ENCODE peak calls at places on chromosomes 5 and 9, in ten cellular contexts. U is MM.1S, S is AG04450, E is thyroid gland, V is PC-3, X is heart right ventricle, G is breast epithelium, F is IMR-90, I is mammary epithelial cell, B is brain microvascular endothelial cell. A is an unnamed sample.

GRCh38 chr5:62578540-62578939 is at the start of gene LRRC70:
- DNase-seq in U (peak; percentile 94), S (no peak), E (no peak), V (no peak), X (no peak), G (no peak), F (peak; percentile 64), I (no peak), B (peak; percentile 58), A (no peak)

GRCh38 chr9:35179347-35180271 is 17.8 kb downstream of the UNC13B start:
- DNase-seq in U (no peak), S (no peak), E (no peak), V (peak; percentile 57), X (no peak), G (no peak), F (no peak), I (no peak), B (no peak), A (no peak)

GRCh38 chr9:899440-900184 is 58.1 kb downstream of the DMRT1 start:
- DNase-seq in U (no peak), S (no peak), E (no peak), V (no peak), X (no peak), G (no peak), F (no peak), I (no peak), B (no peak), A (no peak)

GRCh38 chr5:113202904-113203716 is 226.5 kb downstream of the DCP2 start:
- DNase-seq in U (no peak), S (no peak), E (peak; percentile 74), V (no peak), X (peak; percentile 79), G (peak; percentile 68), F (peak; percentile 63), I (no peak), B (peak; percentile 94), A (peak; percentile 96)

GRCh38 chr9:97820373-97820772 is 32.7 kb upstream of the FOXE1 start:
- DNase-seq in U (no peak), S (no peak), E (no peak), V (no peak), X (no peak), G (no peak), F (no peak), I (no peak), B (no peak), A (no peak)

GRCh38 chr5:160423025-160423554 is 1.4 kb downstream of the PTTG1 start:
- DNase-seq in U (no peak), S (no peak), E (no peak), V (peak; percentile 46), X (no peak), G (no peak), F (no peak), I (peak; percentile 83), B (no peak), A (peak; percentile 60)

GRCh38 chr9:12921621-12922020 is 146.8 kb downstream of the LURAP1L start:
- DNase-seq in U (no peak), S (no peak), E (no peak), V (no peak), X (no peak), G (no peak), F (no peak), I (no peak), B (no peak), A (no peak)

GRCh38 chr5:126680215-126680817 is 79.6 kb downstream of the PHAX start:
- DNase-seq in U (peak; percentile 34), S (no peak), E (no peak), V (peak; percentile 29), X (no peak), G (no peak), F (peak; percentile 19), I (peak; percentile 38), B (peak; percentile 32), A (no peak)

GRCh38 chr5:32002755-32003154 is 171.4 kb downstream of the GOLPH3 start:
- DNase-seq in U (no peak), S (no peak), E (no peak), V (no peak), X (no peak), G (no peak), F (no peak), I (no peak), B (no peak), A (no peak)

GRCh38 chr9:95778957-95779356 is 96.5 kb upstream of the ERCC6L2 start:
- DNase-seq in U (no peak), S (peak; percentile 85), E (peak; percentile 9), V (no peak), X (peak; percentile 53), G (no peak), F (peak; percentile 93), I (no peak), B (no peak), A (peak; percentile 45)

GRCh38 chr9:6502399-6502798 is 89.4 kb downstream of the UHRF2 start:
- DNase-seq in U (no peak), S (no peak), E (no peak), V (peak; percentile 70), X (no peak), G (no peak), F (peak; percentile 45), I (peak; percentile 72), B (no peak), A (no peak)

GRCh38 chr5:149441986-149442385 is 62.9 kb upstream of the IL17B start:
- DNase-seq in U (no peak), S (no peak), E (no peak), V (no peak), X (no peak), G (no peak), F (no peak), I (peak; percentile 91), B (no peak), A (peak; percentile 74)
- H3K27ac ChIP-seq in U (no peak overlapping the region), S (no peak overlapping the region), E (no peak overlapping the region), V (peak overlapping the region; percentile 8), X (no peak overlapping the region), G (peak overlapping the region; percentile 92), F (no peak overlapping the region), I (peak overlapping the region; percentile 89), B (no peak overlapping the region), A (peak overlapping the region; percentile 98)

DNA sequence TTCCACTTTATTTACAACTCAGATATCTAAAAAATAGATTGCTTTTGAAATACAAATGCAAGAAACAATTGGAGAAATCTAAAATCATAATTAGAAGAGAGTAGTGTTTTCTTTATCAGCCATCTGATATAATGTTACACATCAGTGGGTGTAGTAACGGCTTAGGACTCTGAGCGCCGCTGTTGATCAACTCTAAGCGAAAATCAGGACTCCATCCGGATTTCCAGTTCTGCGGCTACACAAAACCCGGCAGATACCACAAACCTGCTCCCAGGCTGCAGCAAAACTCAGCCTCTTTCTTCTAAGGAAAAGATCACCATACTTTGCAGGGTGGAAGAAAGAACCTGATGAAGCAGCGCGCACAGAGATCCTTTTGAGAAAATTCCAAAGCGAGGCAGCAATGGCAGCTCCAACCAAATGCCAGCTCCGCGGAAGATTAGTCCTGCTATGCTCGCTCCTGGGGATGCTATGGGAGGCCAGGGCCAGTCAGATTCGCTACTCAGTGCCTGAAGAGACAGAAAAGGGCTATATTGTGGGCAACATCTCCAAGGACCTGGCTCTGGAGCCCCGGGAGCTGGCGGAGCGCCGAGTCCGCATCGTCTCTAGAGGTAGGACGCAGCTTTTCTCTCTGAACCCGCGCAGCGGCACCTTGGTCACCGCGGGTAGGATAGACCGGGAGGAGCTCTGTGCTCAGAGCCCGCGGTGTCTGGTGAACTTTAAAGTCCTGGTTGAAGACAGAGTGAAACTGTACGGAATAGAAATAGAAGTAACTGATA is at the start of gene PCDHGA9:
- DNase-seq in U (peak; percentile 23), S (no peak), E (no peak), V (no peak), X (no peak), G (no peak), F (peak; percentile 40), I (peak; percentile 15), B (peak; percentile 24), A (peak; percentile 47)
- TF ChIP-seq CTCF in U (peak; percentile 45), S (peak; percentile 53), E (peak; percentile 20), V (no peak), X (peak; percentile 17), G (no peak), F (peak; percentile 43), I (peak; percentile 12), B (peak; percentile 62), A (peak; percentile 23)

GRCh38 chr5:69364414-69364813 is 4.9 kb downstream of the AK6 start:
- DNase-seq in U (no peak), S (no peak), E (no peak), V (peak; percentile 37), X (no peak), G (no peak), F (peak; percentile 7), I (no peak), B (peak; percentile 13), A (no peak)
- H3K27ac ChIP-seq in U (no peak overlapping the region), S (no peak overlapping the region), E (no peak overlapping the region), V (no peak overlapping the region), X (no peak overlapping the region), G (no peak overlapping the region), F (no peak overlapping the region), I (no peak overlapping the region), B (no peak overlapping the region), A (no peak overlapping the region)

GRCh38 chr9:88672874-88673695 is 138.1 kb downstream of the NXNL2 start:
- DNase-seq in U (no peak), S (no peak), E (no peak), V (no peak), X (no peak), G (no peak), F (no peak), I (no peak), B (no peak), A (no peak)
- TF ChIP-seq CTCF in U (no peak), S (no peak), E (no peak), V (no peak), X (no peak), G (no peak), F (no peak), I (no peak), B (no peak), A (no peak)

DNA sequence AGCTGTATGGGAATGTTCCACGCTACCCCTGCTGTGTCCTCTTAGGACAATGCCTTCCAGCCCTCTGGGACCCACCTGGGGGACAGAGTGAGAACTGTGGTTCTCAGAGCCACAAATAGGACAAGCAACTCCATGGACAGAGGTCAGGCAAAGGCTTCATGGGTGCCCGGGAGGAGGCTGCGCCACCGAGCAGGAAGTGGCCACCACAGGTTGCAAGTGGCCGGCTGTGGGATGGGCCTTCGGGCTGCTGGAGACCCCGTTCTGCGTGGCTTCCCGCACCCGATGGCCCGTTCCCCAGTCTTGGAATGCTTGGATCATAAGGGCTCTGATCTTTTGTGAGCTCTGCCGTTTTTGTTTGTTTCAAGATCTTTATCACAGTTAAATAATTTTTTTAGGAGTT is 118.8 kb downstream of the BOD1 start:
- DNase-seq in U (no peak), S (no peak), E (no peak), V (no peak), X (no peak), G (no peak), F (no peak), I (no peak), B (no peak), A (no peak)
- H3K27ac ChIP-seq in U (no peak overlapping the region), S (no peak overlapping the region), E (no peak overlapping the region), V (no peak overlapping the region), X (peak overlapping the region; percentile 50), G (peak overlapping the region; percentile 64), F (no peak overlapping the region), I (no peak overlapping the region), B (no peak overlapping the region), A (peak overlapping the region; percentile 30)

A was measured in RWPE1.